ENCODE peak calls at places on chromosome 21, in ten cellular contexts. U is endothelial cell of umbilical vein; G is CD4-positive, CD25-positive, alpha-beta regulatory T cell; H is heart right ventricle; C is NCI-H1092; Q is stimulated activated CD4-positive, alpha-beta T cell treated with anti-CD3 and anti-CD28 coated beads, TNF-alpha, amount 100 ng/mL, for 48 hours; M is HT1080; X is HAP-1; E is iPS-NIHi11; S is activated T-cell treated with anti-CD3 and anti-CD28 coated beads for 4 hours. Z is an unnamed sample.

GRCh38 chr21:37159053-37159776 is 86.2 kb downstream of the TTC3 start:
- DNase-seq in U (no peak), G (peak), H (no peak), C (no peak), Q (peak), M (no peak), X (no peak), E (no peak), S (no peak), Z (no peak)

GRCh38 chr21:42627527-42628289 is 25.7 kb upstream of the PDE9A start:
- DNase-seq in U (no peak), G (no peak), H (peak), C (no peak), Q (no peak), M (no peak), X (no peak), E (no peak), S (no peak), Z (no peak)

GRCh38 chr21:38234395-38235142 is 22.2 kb upstream of the KCNJ15 start:
- DNase-seq in U (no peak), G (no peak), H (no peak), C (no peak), Q (no peak), M (no peak), X (no peak), E (no peak), S (no peak), Z (no peak)

GRCh38 chr21:19547951-19548635 is 1144.5 kb upstream of the TMPRSS15 start:
- DNase-seq in U (no peak), G (no peak), H (no peak), C (no peak), Q (no peak), M (no peak), X (no peak), E (no peak), S (no peak), Z (no peak)

GRCh38 chr21:17759546-17760178 is 59.5 kb downstream of the C21orf91 start:
- DNase-seq in U (no peak), G (no peak), H (no peak), C (no peak), Q (no peak), M (no peak), X (no peak), E (no peak), S (no peak), Z (no peak)

GRCh38 chr21:45126085-45126687 is 51.8 kb downstream of the ADARB1 start:
- DNase-seq in U (no peak), G (no peak), H (no peak), C (no peak), Q (no peak), M (no peak), X (no peak), E (no peak), S (no peak), Z (no peak)

GRCh38 chr21:30984897-30985296 is 53.4 kb downstream of the KRTAP19-8 start:
- DNase-seq in U (no peak), G (no peak), H (no peak), C (no peak), Q (no peak), M (no peak), X (no peak), E (no peak), S (no peak), Z (no peak)

GRCh38 chr21:25360593-25360992 is 246.7 kb downstream of the MRPL39 start:
- DNase-seq in U (no peak), G (no peak), H (no peak), C (no peak), Q (no peak), M (no peak), X (no peak), E (no peak), S (no peak), Z (no peak)

GRCh38 chr21:42971897-42972275 is 2.5 kb upstream of the PKNOX1 start:
- DNase-seq in U (no peak), G (no peak), H (no peak), C (no peak), Q (no peak), M (no peak), X (no peak), E (no peak), S (no peak), Z (no peak)

GRCh38 chr21:41166947-41167346 is 1.0 kb upstream of the BACE2 start:
- DNase-seq in U (no peak), G (no peak), H (peak), C (no peak), Q (no peak), M (no peak), X (no peak), E (no peak), S (no peak), Z (no peak)

GRCh38 chr21:37704751-37705150 is 211.5 kb downstream of the KCNJ6 start:
- DNase-seq in U (no peak), G (no peak), H (no peak), C (peak), Q (no peak), M (no peak), X (no peak), E (no peak), S (no peak), Z (peak)

GRCh38 chr21:46226146-46226545 is 2.4 kb downstream of the LSS start:
- DNase-seq in U (no peak), G (no peak), H (no peak), C (no peak), Q (no peak), M (no peak), X (no peak), E (no peak), S (no peak), Z (no peak)

GRCh38 chr21:41048636-41049035 is 119.3 kb upstream of the BACE2 start:
- DNase-seq in U (no peak), G (no peak), H (no peak), C (no peak), Q (no peak), M (no peak), X (no peak), E (no peak), S (no peak), Z (no peak)

GRCh38 chr21:45630066-45630694 is 13.3 kb upstream of the PCBP3 start:
- DNase-seq in U (no peak), G (no peak), H (no peak), C (no peak), Q (no peak), M (no peak), X (no peak), E (no peak), S (no peak), Z (no peak)

GRCh38 chr21:45963225-45963555 is 18.4 kb upstream of the COL6A1 start:
- DNase-seq in U (no peak), G (no peak), H (no peak), C (no peak), Q (no peak), M (no peak), X (no peak), E (no peak), S (no peak), Z (no peak)

Z was measured in right lobe of liver.